ENCODE peak calls at places on chromosomes 13 and 19, in seven cellular contexts. G, D, X, Y, S, U and L are unnamed samples.

GRCh38 chr13:102003848-102004570 is 397.8 kb downstream of the FGF14 start:
- DNase-seq in X (no peak), Y (no peak), G (no peak), D (peak), S (no peak), U (no peak), L (no peak)

GRCh38 chr13:49403966-49404365 is 39.9 kb downstream of the CAB39L start:
- DNase-seq in X (no peak), D (no peak), Y (no peak), S (no peak), G (no peak), U (no peak), L (no peak)

GRCh38 chr13:73810647-73811046 is 323.6 kb downstream of the KLF12 start:
- DNase-seq in X (no peak), Y (no peak), G (no peak), D (no peak), U (no peak), S (no peak), L (no peak)

GRCh38 chr19:7734220-7735203 is 2.6 kb upstream of the CLEC4G start:
- DNase-seq in U (no peak), D (no peak), X (no peak), Y (no peak), S (peak), G (no peak), L (no peak)

GRCh38 chr19:48511800-48512503 is at the start of gene LMTK3:
- DNase-seq in G (peak), X (no peak), S (no peak), U (peak), Y (peak), D (peak), L (no peak)

GRCh38 chr13:30744056-30744684 is 8.8 kb downstream of the ALOX5AP start:
- DNase-seq in G (peak), X (no peak), Y (peak), U (peak), S (no peak), D (no peak), L (peak)

GRCh38 chr13:114148521-114148855 is 16.1 kb upstream of the RASA3 start:
- DNase-seq in Y (peak), D (no peak), G (no peak), X (no peak), S (no peak), U (no peak), L (peak)

GRCh38 chr19:18541992-18542935 is 1.1 kb downstream of the FKBP8 start:
- DNase-seq in G (no peak), X (no peak), U (no peak), Y (no peak), S (no peak), D (no peak), L (no peak)

GRCh38 chr13:42380420-42381164 is 108.6 kb downstream of the AKAP11 start:
- DNase-seq in D (no peak), Y (no peak), S (no peak), X (no peak), U (no peak), G (no peak), L (no peak)

GRCh38 chr19:6020972-6021805 is 43.2 kb upstream of the RANBP3 start:
- DNase-seq in S (no peak), Y (no peak), U (no peak), D (peak), X (no peak), G (peak), L (peak)

GRCh38 chr19:1528596-1529429 is 4.9 kb downstream of the PLK5 start:
- DNase-seq in U (no peak), G (no peak), X (no peak), Y (no peak), D (no peak), S (no peak), L (peak)